ENCODE peak calls at places on chromosome 14, in four cellular contexts. H is HEK293T, Z is GM12878, G is HepG2. T is an unnamed sample.

GRCh38 chr14:104296388-104297312 is 158.3 kb downstream of the KIF26A start:
- DNase-seq in H (no peak), Z (no peak), G (no peak), T (no peak)

GRCh38 chr14:51337520-51337919 is 97.5 kb downstream of the TMX1 start:
- DNase-seq in Z (no peak), G (no peak), H (no peak), T (no peak)

GRCh38 chr14:44935155-44935554 is 26.6 kb downstream of the KLHL28 start:
- DNase-seq in G (no peak), Z (no peak), H (no peak), T (no peak)

GRCh38 chr14:23319746-23320583 is 1.3 kb upstream of the PABPN1 start:
- DNase-seq in H (no peak), Z (no peak), G (no peak), T (no peak)

GRCh38 chr14:93462479-93462878 is 31.7 kb downstream of the UNC79 start:
- DNase-seq in G (no peak), H (no peak), Z (no peak), T (no peak)

GRCh38 chr14:42541535-42542001 is 934.9 kb downstream of the LRFN5 start:
- DNase-seq in G (no peak), Z (no peak), H (no peak), T (no peak)

GRCh38 chr14:54737132-54737711 is 165.4 kb downstream of the GCH1 start:
- DNase-seq in Z (no peak), G (no peak), H (no peak), T (peak)

GRCh38 chr14:69048456-69048855 is 69.4 kb upstream of the ACTN1 start:
- DNase-seq in H (no peak), Z (no peak), G (no peak), T (no peak)

GRCh38 chr14:62269204-62269603 is 507.0 kb downstream of the SNAPC1 start:
- DNase-seq in Z (no peak), G (no peak), H (no peak), T (no peak)

GRCh38 chr14:36346052-36346451 is 25.6 kb upstream of the MBIP start:
- DNase-seq in Z (no peak), G (no peak), H (no peak), T (no peak)

GRCh38 chr14:59187802-59188460 is 536 bp upstream of the DAAM1 start:
- DNase-seq in Z (no peak), H (peak), G (no peak), T (peak)

GRCh38 chr14:75437201-75438143 is 9.7 kb downstream of the JDP2 start:
- DNase-seq in H (no peak), G (no peak), Z (no peak), T (no peak)

GRCh38 chr14:59244581-59244980 is 56.1 kb downstream of the DAAM1 start:
- DNase-seq in G (no peak), Z (no peak), H (no peak), T (no peak)

GRCh38 chr14:61923348-61923747 is 161.1 kb downstream of the SNAPC1 start:
- DNase-seq in H (no peak), G (no peak), Z (no peak), T (no peak)

GRCh38 chr14:60647081-60647836 is 2.0 kb downstream of the SIX1 start:
- DNase-seq in Z (no peak), G (peak), H (no peak), T (no peak)

GRCh38 chr14:104206281-104206904 is 68.0 kb downstream of the KIF26A start:
- DNase-seq in H (no peak), Z (no peak), G (peak), T (no peak)

GRCh38 chr14:103763730-103764488 is 48.3 kb downstream of the ZFYVE21 start:
- DNase-seq in Z (peak), G (no peak), H (no peak), T (no peak)

GRCh38 chr14:59294662-59294992 is 106.2 kb downstream of the DAAM1 start:
- DNase-seq in Z (no peak), H (no peak), G (no peak), T (no peak)

GRCh38 chr14:89915114-89915878 is 39.2 kb downstream of the EFCAB11 start:
- DNase-seq in Z (peak), G (peak), H (peak), T (peak)

GRCh38 chr14:100891051-100891450 is 12.5 kb downstream of the RTL1 start:
- DNase-seq in G (no peak), Z (no peak), H (no peak), T (no peak)
- TF ChIP-seq FOXM1 in G (no peak), Z (no peak), H (no peak), T (no peak)

DNA sequence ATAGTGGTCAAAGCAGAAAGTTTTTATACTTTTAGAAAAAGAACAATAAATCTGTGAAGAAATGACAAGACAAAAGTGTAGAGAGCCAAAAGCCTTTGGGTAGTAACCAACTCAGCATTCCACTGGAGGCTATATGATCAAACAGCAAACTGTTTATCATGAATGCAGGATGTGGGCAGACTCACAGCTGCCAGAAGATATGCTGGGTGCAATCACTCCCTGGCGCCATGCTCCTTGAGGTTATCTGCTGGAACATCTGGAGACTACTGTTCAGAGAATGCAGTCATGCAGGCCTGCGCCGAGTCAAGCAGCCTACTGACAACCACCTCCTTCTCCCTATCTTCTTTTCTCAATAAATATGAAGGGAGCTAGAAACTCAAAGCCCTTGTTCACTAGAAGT is 49.0 kb upstream of the SLC8A3 start:
- DNase-seq in H (no peak), G (no peak), Z (no peak), T (peak)
- TF ChIP-seq FOXK2 in H (no peak), G (no peak), Z (no peak), T (peak)

GRCh38 chr14:95274874-95275273 is 44.8 kb downstream of the CLMN start:
- DNase-seq in G (no peak), H (no peak), Z (no peak), T (no peak)
- TF ChIP-seq FOXM1 in G (no peak), H (no peak), Z (no peak), T (no peak)

GRCh38 chr14:30252800-30253425 is 306.0 kb upstream of the G2E3 start:
- DNase-seq in H (no peak), G (no peak), Z (no peak), T (no peak)
- TF ChIP-seq FOXK2 in H (no peak), G (no peak), Z (no peak), T (no peak)

DNA sequence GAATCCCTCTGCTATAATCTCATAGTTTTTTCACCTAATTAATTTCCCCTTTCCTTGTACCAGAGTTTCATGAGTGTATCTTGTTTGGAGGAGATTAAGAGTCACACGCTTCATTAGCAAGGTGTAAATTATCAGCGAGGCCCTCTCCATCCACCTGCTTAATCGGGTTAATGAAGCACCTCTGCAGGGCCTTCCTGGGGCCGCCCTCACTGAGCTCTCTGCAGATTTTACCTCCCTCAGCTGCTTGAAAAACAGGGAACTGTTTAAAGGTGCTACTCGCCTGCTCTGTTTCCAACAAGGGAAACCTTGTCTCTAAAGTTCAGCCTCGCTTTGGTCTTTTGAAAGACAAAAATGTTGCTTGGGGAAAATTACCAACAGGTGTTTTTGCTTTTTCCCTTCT is 35.8 kb downstream of the OTX2 start:
- DNase-seq in Z (no peak), H (no peak), G (no peak), T (no peak)
- TF ChIP-seq FOXM1 in Z (no peak), H (no peak), G (no peak), T (no peak)

GRCh38 chr14:101373690-101374295 is 187.5 kb upstream of the DIO3 start:
- DNase-seq in G (no peak), Z (no peak), H (no peak), T (no peak)
- TF ChIP-seq FOXK2 in G (no peak), Z (no peak), H (no peak), T (no peak)

DNA sequence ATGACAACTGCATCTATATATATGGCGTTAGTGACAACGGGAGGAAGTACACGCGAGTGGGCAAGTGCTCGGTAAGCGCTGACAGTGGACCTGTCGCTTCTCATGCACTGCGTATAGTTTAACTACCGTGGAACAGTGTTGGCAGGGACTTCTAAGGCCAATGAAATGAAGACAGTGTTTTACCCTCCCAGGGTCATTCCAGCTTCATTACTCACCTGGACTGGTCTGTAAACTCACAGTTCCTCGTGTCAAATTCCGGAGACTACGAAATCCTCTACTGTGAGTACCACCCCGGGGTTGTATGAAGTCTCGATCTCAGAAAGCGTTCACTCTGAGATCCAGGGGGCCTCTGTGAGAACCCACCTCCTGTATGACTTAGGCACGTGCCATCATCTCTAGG is 129.2 kb upstream of the EVL start:
- DNase-seq in Z (no peak), H (no peak), G (no peak), T (no peak)
- TF ChIP-seq FOXM1 in Z (no peak), H (no peak), G (no peak), T (no peak)

GRCh38 chr14:38718519-38718918 is 384.5 kb downstream of the SEC23A start:
- DNase-seq in H (no peak), G (no peak), Z (no peak), T (no peak)
- TF ChIP-seq FOXK2 in H (no peak), G (no peak), Z (no peak), T (no peak)